ENCODE peak calls at places on chromosomes 4 and X, in nine cellular contexts. F is AG04449; W is aorta; E is naive thymus-derived CD4-positive, alpha-beta T cell; B is pancreas; V is AG10803; O is GM23248; Y is right atrium auricular region; M is tibial artery. N is an unnamed sample.
A peak's percentile ranks its signal among the peaks of the same experiment; 100 is the strongest.

GRCh38 chrX:109862386-109862910 is 129.4 kb upstream of the ACSL4 start:
- DNase-seq in F (no peak), W (no peak), E (no peak), B (no peak), V (no peak), O (no peak), Y (no peak), M (no peak), N (no peak)

GRCh38 chr4:112817933-112818921 is 181.3 kb downstream of the LARP7 start:
- DNase-seq in F (peak; percentile 64), W (peak; percentile 86), E (no peak), B (peak; percentile 19), V (peak; percentile 88), O (peak; percentile 96), Y (peak; percentile 87), M (peak; percentile 85), N (peak; percentile 34)

GRCh38 chrX:46485897-46486296 is 59.3 kb downstream of the ZNF674 start:
- DNase-seq in F (no peak), W (no peak), E (no peak), B (no peak), V (no peak), O (no peak), Y (no peak), M (no peak), N (no peak)

GRCh38 chr4:6732441-6733357 is 16.7 kb downstream of the BLOC1S4 start:
- DNase-seq in F (peak; percentile 67), W (peak; percentile 92), E (no peak), B (no peak), V (peak; percentile 93), O (peak; percentile 97), Y (peak; percentile 86), M (peak; percentile 91), N (peak; percentile 52)

GRCh38 chrX:10048076-10048475 is 80.9 kb downstream of the CLDN34 start:
- DNase-seq in F (no peak), W (peak; percentile 57), E (no peak), B (no peak), V (peak; percentile 18), O (peak; percentile 53), Y (no peak), M (no peak), N (no peak)

GRCh38 chr4:4541040-4541631 is 712 bp downstream of the STX18 start:
- DNase-seq in F (no peak), W (no peak), E (peak; percentile 9), B (peak; percentile 26), V (peak; percentile 65), O (peak; percentile 83), Y (no peak), M (no peak), N (peak; percentile 53)

GRCh38 chrX:42094208-42094607 is 170.9 kb upstream of the CASK start:
- DNase-seq in F (no peak), W (no peak), E (no peak), B (no peak), V (peak; percentile 36), O (peak; percentile 2), Y (no peak), M (no peak), N (no peak)

GRCh38 chrX:72137846-72138455 is 6.2 kb upstream of the RTL5 start:
- DNase-seq in F (no peak), W (no peak), E (no peak), B (no peak), V (no peak), O (no peak), Y (no peak), M (no peak), N (no peak)

GRCh38 chr4:6201580-6202091 is 1.3 kb upstream of the JAKMIP1 start:
- DNase-seq in F (no peak), W (no peak), E (no peak), B (no peak), V (no peak), O (no peak), Y (no peak), M (no peak), N (no peak)

GRCh38 chrX:132648870-132649269 is 160.0 kb upstream of the MBNL3 start:
- DNase-seq in F (peak; percentile 41), W (no peak), E (no peak), B (no peak), V (peak; percentile 84), O (peak; percentile 67), Y (no peak), M (no peak), N (no peak)

GRCh38 chr4:186243331-186243730 is 16.0 kb downstream of the KLKB1 start:
- DNase-seq in F (no peak), W (no peak), E (no peak), B (no peak), V (no peak), O (no peak), Y (no peak), M (no peak), N (no peak)

GRCh38 chr4:152605641-152606304 is 69.9 kb upstream of the FBXW7 start:
- DNase-seq in F (no peak), W (no peak), E (no peak), B (no peak), V (peak; percentile 72), O (peak; percentile 88), Y (no peak), M (no peak), N (no peak)

GRCh38 chrX:56802921-56803848 is 74.1 kb downstream of the NBDY start:
- DNase-seq in F (no peak), W (peak; percentile 93), E (peak; percentile 39), B (peak; percentile 79), V (peak; percentile 45), O (peak; percentile 70), Y (peak; percentile 88), M (no peak), N (peak; percentile 81)

GRCh38 chr4:91684955-91685354 is 618.8 kb upstream of the GRID2 start:
- DNase-seq in F (no peak), W (no peak), E (no peak), B (no peak), V (no peak), O (no peak), Y (no peak), M (no peak), N (no peak)

GRCh38 chr4:41797260-41797659 is 48.7 kb upstream of the PHOX2B start:
- DNase-seq in F (no peak), W (no peak), E (no peak), B (no peak), V (no peak), O (no peak), Y (no peak), M (no peak), N (no peak)

GRCh38 chr4:124025423-124025822 is 628.8 kb downstream of the SPRY1 start:
- DNase-seq in F (no peak), W (no peak), E (no peak), B (no peak), V (no peak), O (no peak), Y (no peak), M (no peak), N (no peak)

DNA sequence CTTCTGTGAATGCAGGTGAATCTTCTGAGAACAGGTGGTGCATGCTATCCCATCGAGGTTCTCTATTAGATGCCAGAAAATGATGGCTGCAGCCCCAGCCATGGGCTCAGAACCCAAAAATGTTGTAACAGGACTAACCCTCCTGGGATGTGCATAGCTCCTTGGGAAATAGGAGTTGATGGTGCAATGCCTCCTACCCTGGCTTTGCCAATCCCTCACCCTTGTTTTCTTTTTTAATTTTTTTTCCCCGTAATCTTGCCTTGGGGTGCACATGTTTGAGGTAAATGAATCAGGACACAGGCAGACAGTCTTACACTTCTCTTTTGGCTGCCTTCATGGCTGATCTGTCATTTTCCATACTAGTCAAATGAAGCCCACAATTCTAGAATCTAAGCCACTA is 96.6 kb downstream of the KIT start:
- DNase-seq in F (no peak), W (no peak), E (no peak), B (no peak), V (peak; percentile 54), O (no peak), Y (no peak), M (no peak), N (no peak)
- H3K4me3 ChIP-seq in F (no peak overlapping the region), W (no peak overlapping the region), E (no peak overlapping the region), B (no peak overlapping the region), V (no peak overlapping the region), O (no peak overlapping the region), Y (no peak overlapping the region), M (no peak overlapping the region), N (no peak overlapping the region)

GRCh38 chr4:18894928-18895327 is 873.4 kb upstream of the LCORL start:
- DNase-seq in F (no peak), W (no peak), E (no peak), B (no peak), V (no peak), O (no peak), Y (no peak), M (no peak), N (no peak)
- H3K4me3 ChIP-seq in F (no peak overlapping the region), W (no peak overlapping the region), E (no peak overlapping the region), B (no peak overlapping the region), V (no peak overlapping the region), O (no peak overlapping the region), Y (no peak overlapping the region), M (no peak overlapping the region), N (no peak overlapping the region)

DNA sequence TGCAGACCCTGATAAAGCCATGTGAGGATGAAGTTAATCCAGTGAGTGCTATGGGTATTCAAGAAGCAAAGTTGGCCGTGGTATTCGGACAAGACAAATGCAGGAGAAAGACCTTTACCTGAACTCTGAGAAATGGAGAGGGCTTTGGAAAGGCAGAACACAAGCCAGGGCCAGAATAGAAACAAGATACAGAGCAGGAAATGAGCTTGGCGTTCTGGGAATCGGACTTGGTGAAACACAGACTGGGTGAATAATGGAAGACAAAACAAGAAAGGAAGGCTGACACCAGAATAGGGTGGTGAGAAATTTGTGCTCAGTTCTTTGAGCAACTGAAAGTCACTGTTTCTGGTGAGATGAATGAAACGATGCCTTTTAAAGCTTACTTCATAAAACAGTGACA is 83.3 kb downstream of the VEGFC start:
- DNase-seq in F (no peak), W (no peak), E (no peak), B (no peak), V (no peak), O (no peak), Y (no peak), M (no peak), N (no peak)
- H3K4me3 ChIP-seq in F (no peak overlapping the region), W (no peak overlapping the region), E (no peak overlapping the region), B (no peak overlapping the region), V (no peak overlapping the region), O (no peak overlapping the region), Y (no peak overlapping the region), M (no peak overlapping the region), N (no peak overlapping the region)

GRCh38 chr4:153759407-153760226 is at the start of gene RNF175:
- DNase-seq in F (no peak), W (peak; percentile 78), E (peak; percentile 31), B (no peak), V (no peak), O (peak; percentile 31), Y (no peak), M (no peak), N (no peak)

GRCh38 chr4:153766758-153767157 is 6.9 kb upstream of the RNF175 start:
- DNase-seq in F (no peak), W (no peak), E (no peak), B (no peak), V (no peak), O (no peak), Y (no peak), M (no peak), N (no peak)

GRCh38 chr4:153765836-153766235 is 6.0 kb upstream of the RNF175 start:
- DNase-seq in F (no peak), W (no peak), E (no peak), B (no peak), V (no peak), O (no peak), Y (no peak), M (no peak), N (no peak)

GRCh38 chr4:153764611-153765368 is 5.0 kb upstream of the RNF175 start:
- DNase-seq in F (no peak), W (no peak), E (no peak), B (no peak), V (no peak), O (no peak), Y (no peak), M (no peak), N (no peak)

GRCh38 chr4:153763404-153763803 is 3.6 kb upstream of the RNF175 start:
- DNase-seq in F (no peak), W (no peak), E (no peak), B (no peak), V (no peak), O (peak; percentile 7), Y (no peak), M (no peak), N (no peak)
- H3K4me3 ChIP-seq in F (no peak overlapping the region), W (no peak overlapping the region), E (no peak overlapping the region), B (no peak overlapping the region), V (no peak overlapping the region), O (no peak overlapping the region), Y (no peak overlapping the region), M (no peak overlapping the region), N (no peak overlapping the region)

N was measured in colonic mucosa.